ENCODE peak calls at places on chromosome 18, in six cellular contexts. Z is A549, X is small intestine, P is OCI-LY7, S is A673, G is neuronal stem cell. D is an unnamed sample. For H3K9me3, the result is how much of the 10 kb centered on the place peaks cover.

GRCh38 chr18:44792456-44793080 is 111.9 kb downstream of the SETBP1 start:
- DNase-seq in P (no peak), G (no peak), Z (no peak), S (no peak), X (no peak), D (no peak)

GRCh38 chr18:40283560-40283959 is 1671.5 kb upstream of the PIK3C3 start:
- DNase-seq in X (no peak), Z (no peak), S (no peak), G (no peak), P (no peak), D (no peak)

GRCh38 chr18:27967938-27968803 is 208.8 kb downstream of the CDH2 start:
- DNase-seq in Z (peak), X (no peak), S (no peak), P (no peak), G (no peak), D (no peak)

GRCh38 chr18:50647237-50647636 is 87.3 kb downstream of the MAPK4 start:
- DNase-seq in Z (no peak), X (no peak), S (no peak), G (no peak), P (no peak), D (no peak)

GRCh38 chr18:56445422-56445821 is 193.0 kb downstream of the TXNL1 start:
- DNase-seq in G (no peak), S (no peak), Z (no peak), X (no peak), P (no peak), D (no peak)

GRCh38 chr18:23213200-23213599 is 77.9 kb downstream of the CABLES1 start:
- DNase-seq in S (no peak), Z (no peak), G (no peak), X (no peak), P (no peak), D (no peak)

GRCh38 chr18:6960656-6961055 is 156.9 kb downstream of the LAMA1 start:
- DNase-seq in P (no peak), X (no peak), S (no peak), Z (no peak), G (no peak), D (no peak)

GRCh38 chr18:69998523-69998987 is 50.9 kb upstream of the CD226 start:
- DNase-seq in Z (no peak), X (no peak), P (no peak), S (no peak), G (no peak), D (no peak)

GRCh38 chr18:60413944-60414547 is 41.5 kb upstream of the MC4R start:
- DNase-seq in S (peak), P (peak), X (peak), Z (peak), G (no peak), D (peak)

GRCh38 chr18:9732031-9732430 is 23.9 kb downstream of the RAB31 start:
- DNase-seq in Z (no peak), G (no peak), X (no peak), P (no peak), S (no peak), D (peak)

DNA sequence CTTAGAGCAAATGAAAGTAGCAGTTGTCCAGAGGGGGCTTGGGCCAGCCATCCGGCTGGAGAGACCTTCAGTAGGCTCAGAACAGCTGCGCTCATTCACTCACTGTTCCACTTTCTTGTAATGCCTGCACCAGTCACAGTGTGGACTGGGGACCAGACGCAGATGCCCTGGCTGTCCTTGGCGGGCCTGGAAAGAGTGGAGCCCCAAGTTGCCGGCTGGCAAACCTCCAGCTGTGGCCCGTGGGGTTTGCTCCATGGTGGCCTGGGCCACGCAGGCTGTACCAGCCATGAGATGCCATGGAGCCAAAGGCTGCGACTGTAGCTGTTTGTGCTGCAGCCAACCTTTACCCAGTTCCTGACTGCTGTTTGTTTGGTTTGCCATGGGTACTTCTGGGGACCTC is 21.0 kb downstream of the LDLRAD4 start:
- DNase-seq in G (no peak), P (no peak), X (no peak), Z (no peak), S (no peak), D (peak)
- H3K4me3 ChIP-seq in G (no peak), P (no peak), X (no peak), Z (no peak), S (no peak), D (no peak)

GRCh38 chr18:71001597-71001996 is 712.8 kb downstream of the SOCS6 start:
- DNase-seq in P (no peak), S (peak), X (no peak), G (no peak), Z (no peak), D (no peak)
- H3K9me3 ChIP-seq in P (under half), S (under half), X (under half), G (under half), Z (under half), D (under half)

DNA sequence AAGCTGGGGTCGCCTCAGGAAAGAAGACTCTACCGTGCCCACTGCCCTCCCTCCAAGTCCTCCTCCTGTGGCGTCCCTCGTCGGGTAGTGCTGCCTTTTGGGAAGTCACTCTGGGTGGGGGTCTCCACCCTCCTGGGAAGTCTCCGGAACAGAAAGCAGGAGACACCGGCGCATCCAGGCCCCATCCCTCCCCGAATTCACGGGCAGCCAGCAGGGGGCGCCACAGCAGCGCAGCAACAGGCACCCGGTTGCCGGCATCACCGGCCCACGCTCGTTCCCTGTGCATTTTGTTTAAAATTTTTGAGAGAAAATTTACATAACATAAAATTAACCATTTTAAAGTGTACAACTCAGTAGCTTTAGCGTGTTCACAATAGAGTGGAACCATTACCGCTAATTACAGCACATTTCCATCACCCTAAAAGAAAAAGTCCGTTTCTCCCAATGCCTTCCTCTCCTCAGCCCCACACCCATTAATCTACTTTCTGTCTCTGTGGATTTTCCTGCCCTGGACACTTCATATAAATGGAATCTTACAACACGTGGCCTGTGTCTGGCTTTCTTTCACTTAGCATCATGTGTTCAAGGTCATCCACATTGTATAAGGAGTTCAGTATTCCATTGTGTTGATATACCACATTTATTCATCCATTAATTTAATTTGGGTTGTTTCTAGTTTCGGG is 62.3 kb downstream of the ADNP2 start:
- DNase-seq in G (no peak), P (no peak), S (peak), Z (peak), X (no peak), D (peak)
- H3K4me3 ChIP-seq in G (no peak), P (no peak), S (no peak), Z (peak), X (no peak), D (no peak)

GRCh38 chr18:67924656-67925055 is 408.1 kb upstream of the DSEL start:
- DNase-seq in P (no peak), Z (no peak), G (no peak), X (no peak), S (no peak), D (no peak)
- H3K9me3 ChIP-seq in P (under half), Z (under half), G (under half), X (under half), S (under half), D (under half)

GRCh38 chr18:21443776-21444464 is 156.6 kb downstream of the ESCO1 start:
- DNase-seq in P (no peak), G (no peak), S (no peak), Z (no peak), X (no peak), D (no peak)

GRCh38 chr18:21441670-21442069 is 158.8 kb downstream of the ESCO1 start:
- DNase-seq in X (no peak), P (no peak), G (no peak), Z (no peak), S (no peak), D (no peak)

GRCh38 chr18:21444465-21445023 is 156.0 kb downstream of the ESCO1 start:
- DNase-seq in P (peak), Z (peak), G (peak), S (peak), X (peak), D (peak)

GRCh38 chr18:21439453-21439852 is 161.1 kb downstream of the ESCO1 start:
- DNase-seq in Z (peak), P (no peak), G (no peak), S (no peak), X (peak), D (no peak)
- H3K4me3 ChIP-seq in Z (no peak), P (no peak), G (no peak), S (no peak), X (no peak), D (no peak)

GRCh38 chr18:62486290-62486964 is 36.4 kb upstream of the ZCCHC2 start:
- DNase-seq in X (peak), G (no peak), Z (peak), P (no peak), S (no peak), D (peak)

GRCh38 chr18:62484941-62485340 is 37.9 kb upstream of the ZCCHC2 start:
- DNase-seq in X (no peak), Z (no peak), G (no peak), P (no peak), S (no peak), D (no peak)

GRCh38 chr18:62480927-62481326 is 41.9 kb upstream of the ZCCHC2 start:
- DNase-seq in P (no peak), S (no peak), X (no peak), G (no peak), Z (no peak), D (no peak)

GRCh38 chr18:62487161-62487560 is 35.7 kb upstream of the ZCCHC2 start:
- DNase-seq in S (no peak), Z (no peak), P (no peak), G (no peak), X (no peak), D (no peak)

GRCh38 chr18:62485684-62486083 is 37.1 kb upstream of the ZCCHC2 start:
- DNase-seq in P (no peak), G (no peak), Z (peak), X (peak), S (peak), D (no peak)
- H3K9me3 ChIP-seq in P (under half), G (under half), Z (under half), X (under half), S (under half), D (under half)

GRCh38 chr18:11733031-11733430 is 44.0 kb downstream of the GNAL start:
- DNase-seq in X (peak), Z (peak), S (peak), G (peak), P (peak), D (peak)
- H3K4me3 ChIP-seq in X (no peak), Z (no peak), S (no peak), G (no peak), P (peak), D (no peak)

DNA sequence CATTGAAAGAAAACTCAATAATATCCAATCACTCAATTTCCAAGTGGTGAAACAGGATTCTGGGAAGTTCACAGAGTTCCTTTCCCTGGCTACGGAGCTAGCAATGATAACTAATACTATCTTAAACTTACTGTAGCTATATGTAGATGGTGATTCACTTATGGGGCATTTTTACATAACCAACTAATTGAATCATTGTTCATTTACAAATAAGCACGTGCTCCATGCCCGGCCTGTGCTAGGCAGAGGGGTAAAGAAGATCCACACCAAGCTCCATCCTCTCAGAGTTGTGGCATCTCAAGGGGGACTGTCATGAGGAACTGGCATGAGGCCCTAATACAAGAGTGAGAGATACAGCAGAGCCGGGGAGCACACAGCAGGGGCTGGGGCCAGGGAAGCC is 176.3 kb downstream of the ANKRD30B start:
- DNase-seq in G (no peak), S (no peak), Z (no peak), X (no peak), P (no peak), D (no peak)
- H3K9me3 ChIP-seq in G (under half), S (under half), Z (under half), X (under half), P (under half), D (half or more)

GRCh38 chr18:77108821-77109692 is 23.5 kb downstream of the MBP start:
- DNase-seq in P (no peak), S (no peak), Z (no peak), G (no peak), X (no peak), D (no peak)
- H3K4me3 ChIP-seq in P (no peak), S (no peak), Z (no peak), G (no peak), X (no peak), D (no peak)